ENCODE peak calls at places on chromosomes 3 and 15, in nine cellular contexts. W is upper lobe of left lung, E is IMR-90, D is A549, J is heart left ventricle, X is breast epithelium, N is tibial nerve, R is Peyer's patch, V is body of pancreas. G is an unnamed sample.

GRCh38 chr15:75056036-75056435 is 32.6 kb downstream of the PPCDC start:
- DNase-seq in V (no peak), E (no peak), R (no peak), X (no peak), D (no peak), W (no peak), J (no peak), N (no peak), G (no peak)

GRCh38 chr3:195060217-195060481 is 210.8 kb downstream of the XXYLT1 start:
- DNase-seq in N (no peak), R (no peak), W (no peak), V (no peak), J (no peak), X (no peak), D (no peak), E (no peak), G (no peak)

GRCh38 chr3:184315871-184316661 is 1.7 kb downstream of the EIF4G1 start:
- DNase-seq in V (peak; percentile 26), X (no peak), N (no peak), J (peak; percentile 23), D (no peak), W (peak; percentile 42), E (peak; percentile 23), R (no peak), G (no peak)

GRCh38 chr15:68550498-68551295 is 28.1 kb upstream of the CORO2B start:
- DNase-seq in D (peak; percentile 66), E (peak; percentile 44), X (peak; percentile 67), N (peak; percentile 94), R (peak; percentile 81), W (no peak), V (peak; percentile 89), J (peak; percentile 74), G (peak; percentile 52)

GRCh38 chr15:48304398-48304797 is 26.8 kb upstream of the DUT start:
- DNase-seq in E (no peak), D (no peak), R (no peak), W (no peak), X (no peak), J (no peak), V (no peak), N (no peak), G (no peak)

GRCh38 chr3:144590854-144591253 is 619.2 kb downstream of the DIPK2A start:
- DNase-seq in X (no peak), D (peak; percentile 1), W (no peak), R (no peak), J (no peak), E (peak; percentile 94), V (no peak), N (no peak), G (no peak)

GRCh38 chr3:107235923-107236315 is 141.3 kb upstream of the CCDC54 start:
- DNase-seq in N (peak; percentile 27), R (no peak), D (peak; percentile 81), W (no peak), E (peak; percentile 89), X (no peak), V (peak; percentile 29), J (no peak), G (peak; percentile 4)

GRCh38 chr3:168088106-168088722 is 7.5 kb downstream of the GOLIM4 start:
- DNase-seq in E (no peak), X (no peak), W (no peak), N (no peak), R (no peak), J (no peak), V (peak; percentile 33), D (peak; percentile 3), G (no peak)

GRCh38 chr3:151085227-151085888 is at the start of gene MED12L:
- DNase-seq in J (peak; percentile 75), W (peak; percentile 95), X (no peak), R (peak; percentile 21), D (peak; percentile 90), V (peak; percentile 79), E (peak; percentile 74), N (peak; percentile 13), G (no peak)

GRCh38 chr3:183698318-183698731 is 728 bp downstream of the YEATS2 start:
- DNase-seq in R (peak; percentile 32), D (peak; percentile 33), W (peak; percentile 86), J (peak; percentile 35), V (peak; percentile 23), N (no peak), X (no peak), E (peak; percentile 35), G (no peak)

DNA sequence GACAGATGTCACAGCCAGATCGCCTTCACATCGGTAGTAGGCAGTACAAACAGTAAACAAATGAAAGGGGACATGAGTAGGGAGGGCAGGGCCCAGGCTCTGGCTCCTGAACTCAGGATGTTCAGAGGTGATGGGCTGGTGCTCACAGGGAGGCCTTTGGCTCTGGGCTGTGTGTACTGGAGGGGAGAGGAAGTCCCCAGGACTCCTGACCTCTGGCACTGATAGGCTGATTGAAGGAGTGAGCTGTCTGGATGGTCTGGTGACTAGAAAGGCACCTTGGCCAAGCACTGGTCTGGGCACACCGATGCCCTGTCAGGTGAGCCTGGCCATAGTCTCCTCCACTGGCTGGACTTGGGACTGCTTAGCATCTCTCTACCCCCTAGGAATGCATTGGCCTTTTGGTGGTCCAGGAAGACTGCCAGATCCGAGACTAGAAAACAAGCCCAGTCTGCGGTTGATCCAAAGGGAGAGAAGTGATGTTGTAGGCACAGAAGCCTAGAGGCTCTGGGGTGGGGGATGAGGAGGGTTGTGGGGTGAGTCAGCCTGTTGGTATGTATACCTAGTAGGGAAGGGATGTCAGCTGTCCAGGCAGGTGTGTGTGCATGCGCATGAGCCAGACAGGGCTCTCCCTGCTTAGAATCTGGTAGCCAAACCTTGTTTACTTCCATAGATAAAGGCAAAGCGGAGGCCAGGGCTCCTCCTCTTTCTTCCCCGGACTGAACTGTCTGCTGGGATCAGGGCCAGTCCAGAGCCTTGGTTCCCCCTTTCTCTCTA is 1.9 kb downstream of the SPINT1 start:
- DNase-seq in W (no peak), N (no peak), D (no peak), R (no peak), E (no peak), J (no peak), V (peak; percentile 91), X (peak; percentile 93), G (no peak)
- TF ChIP-seq POLR2A in W (peak; percentile 51), N (no peak), D (no peak), R (peak; percentile 71), E (no peak), J (no peak), V (peak; percentile 40), X (peak; percentile 37), G (no peak)

GRCh38 chr3:42516443-42516842 is 14.0 kb downstream of the VIPR1 start:
- DNase-seq in E (no peak), J (peak; percentile 20), V (no peak), R (no peak), X (no peak), N (no peak), D (no peak), W (no peak), G (no peak)

GRCh38 chr3:42515976-42516375 is 13.5 kb downstream of the VIPR1 start:
- DNase-seq in W (no peak), X (no peak), N (no peak), E (no peak), V (no peak), J (peak; percentile 15), R (no peak), D (no peak), G (no peak)

GRCh38 chr3:42515391-42515916 is 13.0 kb downstream of the VIPR1 start:
- DNase-seq in N (no peak), D (no peak), R (no peak), X (peak; percentile 93), W (no peak), V (peak; percentile 54), J (peak; percentile 86), E (no peak), G (no peak)

GRCh38 chr3:42513521-42513920 is 11.1 kb downstream of the VIPR1 start:
- DNase-seq in X (no peak), J (peak; percentile 18), N (no peak), V (no peak), D (no peak), R (no peak), W (no peak), E (no peak), G (no peak)

DNA sequence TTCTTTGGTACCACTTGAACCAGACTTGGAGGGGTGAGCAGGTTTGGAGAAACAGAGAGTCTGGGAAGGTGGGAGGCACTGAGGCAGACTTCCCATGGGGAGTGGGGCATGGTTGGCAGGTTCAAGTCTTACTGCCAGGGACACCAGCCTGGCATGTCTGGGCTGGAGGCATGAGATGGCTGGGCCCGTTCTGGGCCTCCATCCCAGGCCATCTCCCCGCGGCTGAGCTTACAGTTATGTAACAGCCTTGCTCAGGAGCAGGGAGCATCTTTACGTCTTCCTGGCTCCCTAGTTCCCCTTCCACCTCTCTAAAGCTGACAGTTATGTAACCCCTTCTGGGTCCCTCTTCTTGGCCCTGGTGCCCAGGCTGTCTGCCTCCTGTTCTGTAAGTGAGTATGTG is 12.4 kb downstream of the VIPR1 start:
- DNase-seq in N (no peak), D (no peak), X (peak; percentile 37), V (no peak), J (peak; percentile 9), R (no peak), E (no peak), W (no peak), G (no peak)
- H3K4me1 ChIP-seq in N (no peaks in the 10 kb centered on the region), D (no peaks in the 10 kb centered on the region), X (peaks cover 4% of the 10 kb centered on the region), V (no peaks in the 10 kb centered on the region), J (peaks cover 21% of the 10 kb centered on the region), R (no peaks in the 10 kb centered on the region), E (no peaks in the 10 kb centered on the region), W (peaks cover 60% of the 10 kb centered on the region), G (no peaks in the 10 kb centered on the region)

GRCh38 chr3:27939510-27939909 is 217.4 kb upstream of the EOMES start:
- DNase-seq in W (no peak), E (no peak), R (no peak), N (no peak), J (no peak), V (no peak), X (no peak), D (no peak), G (no peak)

GRCh38 chr3:27945229-27945628 is 223.1 kb upstream of the EOMES start:
- DNase-seq in X (no peak), V (no peak), D (no peak), W (no peak), E (no peak), R (no peak), J (no peak), N (no peak), G (no peak)

GRCh38 chr3:27939940-27940339 is 217.8 kb upstream of the EOMES start:
- DNase-seq in X (no peak), W (no peak), V (no peak), R (no peak), D (no peak), E (peak; percentile 21), N (no peak), J (no peak), G (no peak)

GRCh38 chr3:27943106-27943505 is 221.0 kb upstream of the EOMES start:
- DNase-seq in R (no peak), D (no peak), N (no peak), V (peak; percentile 35), W (no peak), X (no peak), J (no peak), E (no peak), G (no peak)
- TF ChIP-seq CTCF in R (peak; percentile 26), D (peak; percentile 22), N (no peak), V (no peak), W (peak; percentile 9), X (no peak), J (peak; percentile 6), E (peak; percentile 16), G (no peak)

DNA sequence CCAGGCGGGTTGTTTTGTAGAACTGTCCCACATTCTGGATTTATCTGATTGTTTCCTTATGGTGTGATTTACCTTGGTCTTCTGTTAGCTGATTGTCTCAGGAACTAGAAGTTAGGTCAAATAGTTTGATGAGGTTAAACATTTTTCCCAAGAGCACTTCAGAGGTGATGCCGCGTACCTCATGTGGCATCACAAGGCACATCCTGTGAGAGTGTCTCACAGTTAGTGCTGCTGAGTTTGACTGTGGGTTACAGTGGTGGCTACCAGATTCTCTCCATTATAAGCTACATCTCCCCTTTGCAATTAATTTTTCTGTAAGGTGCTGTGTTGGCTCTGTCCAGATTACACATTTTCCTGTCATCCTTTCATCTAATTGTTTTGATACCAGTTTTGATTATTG is 12.6 kb downstream of the RPUSD3 start:
- DNase-seq in R (no peak), D (no peak), N (no peak), V (no peak), E (no peak), X (no peak), J (no peak), W (no peak), G (no peak)
- TF ChIP-seq POLR2A in R (no peak), D (no peak), N (no peak), V (no peak), E (no peak), X (no peak), J (no peak), W (no peak), G (no peak)